ENCODE peak calls at places on chromosomes 5 and 9, in eight cellular contexts. U, C, V, A, T, I, Z and J are unnamed samples.

GRCh38 chr5:170307575-170308465 is 10.2 kb upstream of the LCP2 start:
- DNase-seq in C (no peak), U (no peak), V (peak), Z (no peak), T (no peak), A (no peak), I (no peak), J (no peak)

GRCh38 chr5:125409101-125409495 is 662.7 kb upstream of the ZNF608 start:
- DNase-seq in T (no peak), A (no peak), V (no peak), Z (no peak), I (no peak), C (no peak), U (no peak), J (no peak)

GRCh38 chr5:173321886-173322285 is 6.3 kb downstream of the STC2 start:
- DNase-seq in Z (no peak), U (no peak), V (peak), T (no peak), C (no peak), I (no peak), A (no peak), J (no peak)

GRCh38 chr9:15400281-15400941 is 22.3 kb upstream of the SNAPC3 start:
- DNase-seq in A (no peak), C (no peak), Z (no peak), V (no peak), U (no peak), I (no peak), T (no peak), J (no peak)

GRCh38 chr5:24188196-24188595 is 456.6 kb downstream of the CDH10 start:
- DNase-seq in Z (no peak), C (no peak), V (no peak), I (no peak), U (no peak), T (no peak), A (no peak), J (no peak)

GRCh38 chr9:113368960-113369582 is 7.7 kb downstream of the HDHD3 start:
- DNase-seq in V (no peak), C (no peak), A (no peak), T (no peak), I (no peak), U (no peak), Z (no peak), J (no peak)

GRCh38 chr5:132491368-132492364 is 1.1 kb upstream of the IRF1 start:
- DNase-seq in A (peak), C (peak), V (no peak), Z (peak), I (peak), U (no peak), T (peak), J (no peak)

GRCh38 chr5:10518352-10518751 is 45.5 kb upstream of the ANKRD33B start:
- DNase-seq in I (no peak), U (no peak), C (no peak), T (no peak), Z (no peak), A (no peak), V (no peak), J (no peak)

GRCh38 chr5:171639966-171640365 is 145.7 kb upstream of the SMIM23 start:
- DNase-seq in Z (no peak), U (no peak), V (no peak), I (no peak), T (no peak), C (no peak), A (no peak), J (no peak)

GRCh38 chr5:132012385-132013005 is 1.0 kb upstream of the ACSL6 start:
- DNase-seq in Z (peak), C (no peak), I (peak), V (no peak), T (peak), U (no peak), A (no peak), J (no peak)

GRCh38 chr9:4979224-4979623 is 5.8 kb upstream of the JAK2 start:
- DNase-seq in V (no peak), A (no peak), C (no peak), Z (no peak), T (no peak), I (no peak), U (no peak), J (no peak)

GRCh38 chr9:121769939-121770338 is 118.5 kb downstream of the DAB2IP start:
- DNase-seq in A (no peak), T (no peak), C (no peak), Z (no peak), V (no peak), U (no peak), I (no peak), J (no peak)

GRCh38 chr9:95276395-95276954 is 41.0 kb downstream of the FANCC start:
- DNase-seq in U (no peak), A (no peak), C (no peak), V (no peak), Z (no peak), T (no peak), I (no peak), J (no peak)

GRCh38 chr5:38515648-38516047 is 40.8 kb downstream of the LIFR start:
- DNase-seq in U (no peak), V (no peak), C (no peak), T (no peak), I (no peak), Z (no peak), A (no peak), J (no peak)

GRCh38 chr9:116151966-116152381 is 1.6 kb upstream of the PAPPA start:
- DNase-seq in A (no peak), U (no peak), V (no peak), Z (no peak), C (no peak), T (no peak), I (no peak), J (no peak)

GRCh38 chr5:51181495-51181894 is 201.8 kb upstream of the ISL1 start:
- DNase-seq in U (no peak), Z (no peak), T (no peak), A (no peak), I (no peak), C (no peak), V (no peak), J (no peak)

GRCh38 chr9:35859310-35859994 is 10.7 kb downstream of the OR13J1 start:
- DNase-seq in V (no peak), C (no peak), U (no peak), T (no peak), A (peak), Z (no peak), I (peak), J (no peak)

GRCh38 chr5:141413540-141414069 is 818 bp downstream of the PCDHGA10 start:
- DNase-seq in Z (no peak), C (no peak), T (no peak), U (no peak), I (no peak), V (no peak), A (no peak), J (no peak)